ENCODE peak calls at places on chromosomes 3 and 15, in seven cellular contexts. K is foreskin fibroblast, W is neural progenitor cell, X is astrocyte of the spinal cord, Z is mammary epithelial cell, E is A549, Y is fibroblast of the aortic adventitia. P is an unnamed sample.

GRCh38 chr3:81302045-81302444 is 459.4 kb downstream of the GBE1 start:
- DNase-seq in K (peak), W (peak), X (peak), Z (peak), E (peak), Y (peak), P (peak)

GRCh38 chr15:80498652-80499051 is 94.5 kb downstream of the ARNT2 start:
- DNase-seq in K (no peak), W (no peak), X (no peak), Z (no peak), E (no peak), Y (no peak), P (no peak)

GRCh38 chr3:65636326-65636725 is 402.4 kb downstream of the MAGI1 start:
- DNase-seq in K (no peak), W (no peak), X (no peak), Z (no peak), E (no peak), Y (no peak), P (no peak)

GRCh38 chr15:29924750-29925149 is 102.5 kb upstream of the TJP1 start:
- DNase-seq in K (peak), W (peak), X (peak), Z (peak), E (peak), Y (peak), P (peak)

GRCh38 chr3:101829878-101830277 is 19.4 kb upstream of the NFKBIZ start:
- DNase-seq in K (no peak), W (no peak), X (no peak), Z (no peak), E (no peak), Y (no peak), P (no peak)

GRCh38 chr3:150610785-150611184 is 7.7 kb downstream of the SELENOT start:
- DNase-seq in K (no peak), W (no peak), X (no peak), Z (peak), E (no peak), Y (peak), P (no peak)

GRCh38 chr3:196140224-196140623 is 58.3 kb upstream of the TFRC start:
- DNase-seq in K (no peak), W (no peak), X (no peak), Z (no peak), E (no peak), Y (no peak), P (no peak)

GRCh38 chr15:68231102-68231818 is 1.7 kb upstream of the CLN6 start:
- DNase-seq in K (no peak), W (peak), X (no peak), Z (no peak), E (no peak), Y (no peak), P (no peak)

GRCh38 chr3:187919018-187919417 is 173.8 kb upstream of the BCL6 start:
- DNase-seq in K (no peak), W (no peak), X (no peak), Z (no peak), E (no peak), Y (no peak), P (no peak)

GRCh38 chr3:137768361-137769320 is 4.5 kb downstream of the SOX14 start:
- DNase-seq in K (no peak), W (peak), X (no peak), Z (no peak), E (no peak), Y (no peak), P (no peak)

GRCh38 chr3:62662680-62663079 is 212.5 kb downstream of the CADPS start:
- DNase-seq in K (no peak), W (no peak), X (no peak), Z (no peak), E (no peak), Y (no peak), P (no peak)

GRCh38 chr3:141384157-141384556 is 15.9 kb downstream of the ZBTB38 start:
- DNase-seq in K (no peak), W (no peak), X (peak), Z (no peak), E (no peak), Y (peak), P (no peak)

GRCh38 chr3:138284079-138284478 is 45.6 kb downstream of the NME9 start:
- DNase-seq in K (no peak), W (no peak), X (no peak), Z (peak), E (no peak), Y (no peak), P (no peak)

GRCh38 chr3:27319847-27320526 is 49.2 kb downstream of the NEK10 start:
- DNase-seq in K (no peak), W (no peak), X (no peak), Z (no peak), E (no peak), Y (peak), P (no peak)

GRCh38 chr3:181921220-181921619 is 209.5 kb downstream of the SOX2 start:
- DNase-seq in K (no peak), W (no peak), X (no peak), Z (no peak), E (no peak), Y (no peak), P (no peak)

GRCh38 chr3:129732200-129732876 is 125.9 kb upstream of the PLXND1 start:
- DNase-seq in K (no peak), W (no peak), X (peak), Z (peak), E (no peak), Y (no peak), P (no peak)

GRCh38 chr3:119331661-119332060 is 37.5 kb downstream of the ARHGAP31 start:
- DNase-seq in K (no peak), W (no peak), X (no peak), Z (peak), E (no peak), Y (peak), P (no peak)

GRCh38 chr15:56775632-56776031 is 42.3 kb upstream of the ZNF280D start:
- DNase-seq in K (no peak), W (no peak), X (no peak), Z (no peak), E (no peak), Y (no peak), P (no peak)

GRCh38 chr3:87461036-87461435 is 184.7 kb upstream of the POU1F1 start:
- DNase-seq in K (no peak), W (no peak), X (no peak), Z (peak), E (no peak), Y (no peak), P (no peak)

GRCh38 chr3:32686713-32687112 is 1.7 kb downstream of the CNOT10 start:
- DNase-seq in K (no peak), W (no peak), X (no peak), Z (peak), E (no peak), Y (no peak), P (no peak)

GRCh38 chr3:132343018-132343612 is 25.9 kb downstream of the ACP3 start:
- DNase-seq in K (peak), W (peak), X (peak), Z (peak), E (peak), Y (peak), P (peak)

GRCh38 chr15:96460106-96460505 is 129.6 kb downstream of the NR2F2 start:
- DNase-seq in K (no peak), W (no peak), X (no peak), Z (no peak), E (no peak), Y (no peak), P (no peak)

GRCh38 chr3:161957467-161957866 is 460.9 kb downstream of the OTOL1 start:
- DNase-seq in K (no peak), W (no peak), X (peak), Z (no peak), E (no peak), Y (no peak), P (no peak)

GRCh38 chr3:135503429-135504083 is 462.0 kb upstream of the PPP2R3A start:
- DNase-seq in K (peak), W (peak), X (peak), Z (peak), E (peak), Y (peak), P (peak)

GRCh38 chr3:73719877-73720276 is 95.1 kb upstream of the PDZRN3 start:
- DNase-seq in K (peak), W (no peak), X (peak), Z (no peak), E (no peak), Y (peak), P (no peak)

GRCh38 chr15:87619161-87619960 is 637.2 kb downstream of the NTRK3 start:
- DNase-seq in K (peak), W (no peak), X (peak), Z (peak), E (peak), Y (peak), P (peak)

GRCh38 chr3:31629054-31629453 is 96.3 kb downstream of the STT3B start:
- DNase-seq in K (no peak), W (no peak), X (no peak), Z (no peak), E (no peak), Y (no peak), P (no peak)

GRCh38 chr3:182165234-182165633 is 453.5 kb downstream of the SOX2 start:
- DNase-seq in K (no peak), W (no peak), X (peak), Z (peak), E (no peak), Y (no peak), P (peak)

GRCh38 chr15:98753726-98754125 is 105.4 kb downstream of the IGF1R start:
- DNase-seq in K (no peak), W (peak), X (peak), Z (no peak), E (no peak), Y (peak), P (no peak)
- H3K4me3 ChIP-seq in K (peak), W (peak), X (peak), Z (peak), E (peak), Y (peak), P (peak)

GRCh38 chr3:9916346-9916733 is 558 bp upstream of the IL17RC start:
- DNase-seq in K (peak), W (peak), X (peak), Z (no peak), E (no peak), Y (peak), P (no peak)

GRCh38 chr3:9914559-9915251 is 2.2 kb upstream of the IL17RC start:
- DNase-seq in K (no peak), W (no peak), X (no peak), Z (no peak), E (no peak), Y (no peak), P (no peak)

GRCh38 chr3:9916734-9917680 is at the start of gene IL17RC:
- DNase-seq in K (peak), W (peak), X (peak), Z (peak), E (peak), Y (peak), P (peak)

GRCh38 chr3:9914011-9914410 is 2.9 kb upstream of the IL17RC start:
- DNase-seq in K (no peak), W (no peak), X (no peak), Z (no peak), E (no peak), Y (no peak), P (no peak)

GRCh38 chr3:9915252-9916141 is 1.4 kb upstream of the IL17RC start:
- DNase-seq in K (peak), W (peak), X (peak), Z (no peak), E (no peak), Y (peak), P (no peak)
- TF ChIP-seq CTCF in K (peak), W (peak), X (peak), Z (no peak), E (no peak), Y (peak), P (peak)

DNA sequence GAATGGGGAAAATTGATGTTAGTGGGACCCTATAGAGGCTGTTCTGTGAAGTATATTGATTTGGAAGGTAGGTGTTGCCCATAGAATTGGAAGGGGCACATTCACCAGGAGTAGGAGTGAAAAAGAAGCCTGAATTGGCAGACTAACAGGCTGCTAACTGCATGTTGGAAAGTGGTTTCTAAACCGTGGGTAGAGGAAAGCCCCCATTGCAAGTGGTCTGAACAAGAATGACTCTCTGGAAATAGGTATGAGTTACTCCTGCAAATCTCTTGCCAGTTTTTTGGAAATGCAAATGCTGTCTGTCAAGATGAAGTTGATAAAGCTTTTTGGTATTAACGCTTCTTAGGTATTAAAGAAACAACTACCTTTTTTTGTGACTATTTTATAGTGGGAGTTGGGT is 3.5 kb downstream of the UBE2E1 start:
- DNase-seq in K (no peak), W (no peak), X (no peak), Z (no peak), E (no peak), Y (no peak), P (no peak)
- H3K4me3 ChIP-seq in K (no peak), W (peak), X (no peak), Z (no peak), E (no peak), Y (no peak), P (no peak)

GRCh38 chr3:18758047-18758704 is 333.0 kb upstream of the SATB1 start:
- DNase-seq in K (no peak), W (peak), X (peak), Z (peak), E (peak), Y (peak), P (peak)
- TF ChIP-seq CTCF in K (peak), W (peak), X (peak), Z (peak), E (peak), Y (peak), P (peak)

DNA sequence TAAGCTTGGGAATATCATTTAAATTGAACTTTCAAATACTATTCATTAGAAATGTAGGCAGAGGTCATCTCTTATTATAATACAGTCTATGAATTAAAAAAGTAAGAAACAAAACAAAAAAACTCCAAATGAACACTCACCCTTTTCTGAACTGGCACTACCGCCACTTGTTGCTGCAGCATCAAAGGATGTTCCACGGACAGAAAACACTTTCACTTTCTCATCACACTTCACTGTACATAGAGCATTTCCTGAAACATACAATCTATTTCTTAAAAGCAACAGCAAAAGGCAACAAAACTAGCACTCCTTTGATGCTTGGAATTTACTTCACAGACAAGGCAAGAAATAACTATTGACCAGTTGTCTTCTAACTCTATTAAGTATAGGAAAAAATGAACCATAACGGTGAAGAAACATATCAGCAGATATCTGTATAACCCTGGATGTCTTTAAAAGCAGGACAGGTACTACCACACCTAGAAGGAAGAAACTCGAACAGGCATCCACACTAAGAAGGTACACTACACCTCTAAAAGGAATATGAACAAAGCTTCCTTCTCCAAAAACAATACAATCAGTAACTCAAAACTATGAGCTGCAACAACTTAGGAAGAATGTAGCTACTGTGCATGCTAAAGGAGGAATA is 24.9 kb downstream of the ETFA start:
- DNase-seq in K (no peak), W (no peak), X (no peak), Z (no peak), E (no peak), Y (peak), P (no peak)
- H3K4me3 ChIP-seq in K (peak), W (no peak), X (no peak), Z (peak), E (no peak), Y (no peak), P (no peak)

DNA sequence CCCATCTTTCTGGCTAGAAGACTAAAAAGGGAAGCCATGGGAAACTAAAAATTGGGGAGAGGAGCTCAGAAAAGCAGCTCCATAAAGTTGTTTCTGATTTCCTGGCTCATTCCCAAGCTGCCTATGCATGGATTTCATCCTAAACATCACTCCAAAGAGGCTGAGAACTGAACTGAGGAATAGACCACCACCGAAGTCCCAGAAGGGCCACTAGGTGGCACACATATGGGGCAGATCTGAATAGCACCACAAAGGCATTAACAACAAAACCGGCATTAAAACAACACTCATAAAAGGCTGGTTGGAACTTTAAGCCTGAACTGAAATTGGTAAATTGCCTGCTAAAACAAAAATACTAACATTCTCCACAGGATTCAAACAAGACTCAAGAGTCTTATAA is 106.3 kb downstream of the PLD1 start:
- DNase-seq in K (peak), W (peak), X (peak), Z (peak), E (peak), Y (peak), P (peak)
- TF ChIP-seq CTCF in K (peak), W (peak), X (peak), Z (peak), E (peak), Y (peak), P (peak)

P was measured in astrocyte of the cerebellum.